ENCODE peak calls at places on chromosomes 4 and X, in seven cellular contexts. L, F, B, Y, K, D and U are unnamed samples.

GRCh38 chrX:24471808-24472207 is 6.7 kb downstream of the PDK3 start:
- DNase-seq in L (no peak), F (no peak), B (no peak), Y (no peak), K (no peak), D (no peak), U (no peak)

GRCh38 chrX:23554304-23554703 is 113.0 kb upstream of the PRDX4 start:
- DNase-seq in L (no peak), F (peak), B (peak), Y (peak), K (no peak), D (no peak), U (no peak)

GRCh38 chrX:71617742-71618141 is 569 bp downstream of the CXCR3 start:
- DNase-seq in L (no peak), F (no peak), B (no peak), Y (no peak), K (no peak), D (no peak), U (no peak)

GRCh38 chr4:177699365-177700213 is 257.4 kb upstream of the AGA start:
- DNase-seq in L (no peak), F (no peak), B (peak), Y (peak), K (no peak), D (no peak), U (no peak)

GRCh38 chrX:103913356-103914020 is 48.9 kb upstream of the TMSB15B start:
- DNase-seq in L (no peak), F (peak), B (peak), Y (peak), K (no peak), D (no peak), U (no peak)

GRCh38 chrX:103779156-103779555 is 2.5 kb downstream of the PLP1 start:
- DNase-seq in L (no peak), F (no peak), B (no peak), Y (peak), K (no peak), D (peak), U (peak)

GRCh38 chr4:78650106-78651021 is 98.8 kb downstream of the ANXA3 start:
- DNase-seq in L (no peak), F (peak), B (peak), Y (peak), K (no peak), D (no peak), U (no peak)

GRCh38 chrX:9899640-9900075 is 67.5 kb upstream of the CLDN34 start:
- DNase-seq in L (peak), F (peak), B (no peak), Y (peak), K (no peak), D (no peak), U (peak)

GRCh38 chrX:14398725-14399124 is 130.6 kb upstream of the GLRA2 start:
- DNase-seq in L (no peak), F (peak), B (no peak), Y (no peak), K (no peak), D (no peak), U (no peak)

GRCh38 chr4:47882228-47882627 is 32.2 kb downstream of the NFXL1 start:
- DNase-seq in L (no peak), F (no peak), B (no peak), Y (no peak), K (no peak), D (no peak), U (no peak)

GRCh38 chr4:107034091-107034698 is 1.9 kb downstream of the DKK2 start:
- DNase-seq in L (peak), F (peak), B (no peak), Y (no peak), K (no peak), D (peak), U (peak)

GRCh38 chr4:44157611-44158277 is 290.9 kb downstream of the KCTD8 start:
- DNase-seq in L (no peak), F (no peak), B (no peak), Y (peak), K (no peak), D (no peak), U (no peak)

GRCh38 chr4:122000849-122001248 is 49.0 kb upstream of the TRPC3 start:
- DNase-seq in L (no peak), F (no peak), B (no peak), Y (no peak), K (no peak), D (no peak), U (no peak)

GRCh38 chr4:120630432-120630831 is 292.1 kb downstream of the PRDM5 start:
- DNase-seq in L (no peak), F (no peak), B (no peak), Y (peak), K (no peak), D (no peak), U (no peak)

GRCh38 chr4:136121431-136121830 is 1410.9 kb downstream of the PCDH18 start:
- DNase-seq in L (no peak), F (no peak), B (no peak), Y (no peak), K (no peak), D (no peak), U (no peak)